ENCODE peak calls at places on chromosomes 11 and 22, in eight cellular contexts. N is transverse colon, Z is HepG2, F is suprapubic skin, R is A549, T is sigmoid colon, O is K562, Y is ovary. S is an unnamed sample.

GRCh38 chr11:35615911-35616900 is 2.1 kb upstream of the FJX1 start:
- DNase-seq in N (no peak), Z (peak), F (no peak), R (peak), T (no peak), O (peak), Y (no peak), S (no peak)

GRCh38 chr11:38503876-38504275 is 1905.8 kb upstream of the RAG2 start:
- DNase-seq in N (no peak), Z (no peak), F (no peak), R (no peak), T (no peak), O (no peak), Y (no peak), S (no peak)

GRCh38 chr11:20584093-20584774 is 15.2 kb upstream of the SLC6A5 start:
- DNase-seq in N (no peak), Z (peak), F (no peak), R (no peak), T (no peak), O (no peak), Y (no peak), S (no peak)

GRCh38 chr11:16801288-16801980 is 63.0 kb downstream of the C11orf58 start:
- DNase-seq in N (no peak), Z (no peak), F (no peak), R (no peak), T (no peak), O (no peak), Y (no peak), S (no peak)

GRCh38 chr11:68809506-68809905 is 32.2 kb downstream of the CPT1A start:
- DNase-seq in N (no peak), Z (no peak), F (no peak), R (no peak), T (no peak), O (no peak), Y (no peak), S (no peak)

GRCh38 chr11:44690651-44691050 is 36.1 kb upstream of the TSPAN18 start:
- DNase-seq in N (no peak), Z (no peak), F (no peak), R (no peak), T (no peak), O (no peak), Y (no peak), S (no peak)

GRCh38 chr22:39839917-39840510 is 53.5 kb downstream of the ENTHD1 start:
- DNase-seq in N (no peak), Z (no peak), F (no peak), R (no peak), T (no peak), O (peak), Y (no peak), S (no peak)

GRCh38 chr11:114447892-114448291 is 8.6 kb downstream of the REXO2 start:
- DNase-seq in N (no peak), Z (no peak), F (no peak), R (no peak), T (no peak), O (no peak), Y (no peak), S (no peak)

GRCh38 chr11:94023856-94024255 is 2.7 kb downstream of the HEPHL1 start:
- DNase-seq in N (no peak), Z (no peak), F (no peak), R (no peak), T (no peak), O (no peak), Y (no peak), S (no peak)

GRCh38 chr11:19886498-19886897 is 173.9 kb downstream of the NAV2 start:
- DNase-seq in N (no peak), Z (no peak), F (no peak), R (no peak), T (no peak), O (no peak), Y (no peak), S (no peak)

GRCh38 chr11:61011239-61011870 is 39.9 kb downstream of the CD6 start:
- DNase-seq in N (no peak), Z (no peak), F (no peak), R (no peak), T (no peak), O (no peak), Y (peak), S (no peak)

GRCh38 chr11:73980001-73980960 is 2.4 kb downstream of the UCP2 start:
- DNase-seq in N (peak), Z (peak), F (peak), R (no peak), T (peak), O (peak), Y (no peak), S (no peak)

GRCh38 chr22:19756288-19757128 is 4.1 kb upstream of the TBX1 start:
- DNase-seq in N (peak), Z (peak), F (no peak), R (peak), T (no peak), O (peak), Y (no peak), S (no peak)

GRCh38 chr11:94322501-94322900 is 18.1 kb downstream of the IZUMO1R start:
- DNase-seq in N (no peak), Z (no peak), F (no peak), R (no peak), T (no peak), O (no peak), Y (no peak), S (no peak)

GRCh38 chr11:33402066-33402465 is 144.9 kb downstream of the HIPK3 start:
- DNase-seq in N (no peak), Z (no peak), F (no peak), R (no peak), T (no peak), O (no peak), Y (no peak), S (no peak)

GRCh38 chr11:117535201-117535869 is 207.7 kb downstream of the CEP164 start:
- DNase-seq in N (peak), Z (no peak), F (no peak), R (no peak), T (peak), O (no peak), Y (peak), S (peak)

GRCh38 chr22:50242406-50242949 is 2.3 kb downstream of the TUBGCP6 start:
- DNase-seq in N (no peak), Z (no peak), F (no peak), R (no peak), T (no peak), O (no peak), Y (no peak), S (no peak)

GRCh38 chr11:133355095-133355494 is 177.2 kb downstream of the OPCML start:
- DNase-seq in N (no peak), Z (no peak), F (no peak), R (no peak), T (no peak), O (no peak), Y (no peak), S (no peak)

GRCh38 chr11:17410606-17411379 is 22.3 kb upstream of the KCNJ11 start:
- DNase-seq in N (peak), Z (no peak), F (no peak), R (no peak), T (no peak), O (no peak), Y (no peak), S (no peak)

GRCh38 chr11:45371251-45371749 is 85.2 kb upstream of the SYT13 start:
- DNase-seq in N (peak), Z (peak), F (no peak), R (peak), T (no peak), O (peak), Y (peak), S (no peak)

GRCh38 chr22:29300467-29300806 is 6.0 kb upstream of the GAS2L1 start:
- DNase-seq in N (no peak), Z (no peak), F (no peak), R (no peak), T (no peak), O (no peak), Y (peak), S (no peak)

GRCh38 chr22:46043339-46043738 is 66.4 kb upstream of the WNT7B start:
- DNase-seq in N (no peak), Z (no peak), F (peak), R (no peak), T (peak), O (no peak), Y (peak), S (no peak)
- H3K4me3 ChIP-seq in N (peak), Z (no peak), F (peak), R (no peak), T (peak), O (no peak), Y (peak), S (peak)

DNA sequence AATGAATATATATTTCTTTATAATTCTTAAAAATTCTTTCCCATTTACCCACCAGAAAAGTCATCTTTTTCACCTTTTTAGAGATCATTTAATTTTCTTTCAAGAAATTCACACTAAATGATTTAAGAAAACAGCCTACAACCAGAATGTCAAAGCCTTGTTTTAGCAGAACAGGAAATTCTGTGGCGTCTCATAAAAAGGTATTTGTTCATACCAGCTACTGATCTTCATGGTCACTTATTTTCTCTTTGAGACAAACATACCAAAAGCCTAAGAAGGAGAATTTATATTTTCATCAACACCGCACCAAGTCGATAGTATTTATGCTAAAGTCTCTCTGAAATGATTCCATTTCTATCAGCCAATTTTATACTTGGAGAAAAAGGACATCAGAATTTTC is 105.3 kb downstream of the ETS1 start:
- DNase-seq in N (no peak), Z (no peak), F (no peak), R (no peak), T (no peak), O (no peak), Y (no peak), S (no peak)
- H3K27ac ChIP-seq in N (peak), Z (no peak), F (peak), R (no peak), T (peak), O (no peak), Y (no peak), S (peak)

GRCh38 chr22:28034760-28035401 is 115.8 kb upstream of the PITPNB start:
- DNase-seq in N (peak), Z (no peak), F (no peak), R (no peak), T (peak), O (peak), Y (peak), S (peak)
- TF ChIP-seq EP300 in N (no peak), Z (no peak), F (no peak), R (no peak), T (no peak), O (no peak), Y (no peak), S (no peak)

DNA sequence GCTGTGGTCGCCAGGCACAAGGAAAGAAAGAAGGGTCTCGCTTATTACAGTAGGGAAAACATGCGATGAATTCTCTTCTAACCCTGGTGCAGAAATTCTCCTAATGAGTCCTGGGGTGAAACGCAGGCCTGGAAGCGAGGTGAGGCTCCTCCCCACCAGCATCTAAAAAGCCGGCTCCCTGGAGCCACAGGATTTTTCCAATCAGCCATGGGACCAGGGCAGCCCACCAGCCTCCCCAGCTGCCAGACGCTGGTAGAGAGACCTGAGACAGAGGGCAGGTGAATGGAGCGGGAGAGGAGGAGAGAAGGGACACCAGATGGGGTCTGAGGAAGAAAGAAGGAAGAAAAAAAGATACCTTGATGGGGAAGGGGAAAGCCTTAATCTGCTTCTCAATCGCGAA is 28.6 kb downstream of the APOL3 start:
- DNase-seq in N (no peak), Z (no peak), F (no peak), R (no peak), T (no peak), O (no peak), Y (no peak), S (no peak)
- H3K4me3 ChIP-seq in N (no peak), Z (no peak), F (no peak), R (no peak), T (no peak), O (no peak), Y (no peak), S (no peak)

DNA sequence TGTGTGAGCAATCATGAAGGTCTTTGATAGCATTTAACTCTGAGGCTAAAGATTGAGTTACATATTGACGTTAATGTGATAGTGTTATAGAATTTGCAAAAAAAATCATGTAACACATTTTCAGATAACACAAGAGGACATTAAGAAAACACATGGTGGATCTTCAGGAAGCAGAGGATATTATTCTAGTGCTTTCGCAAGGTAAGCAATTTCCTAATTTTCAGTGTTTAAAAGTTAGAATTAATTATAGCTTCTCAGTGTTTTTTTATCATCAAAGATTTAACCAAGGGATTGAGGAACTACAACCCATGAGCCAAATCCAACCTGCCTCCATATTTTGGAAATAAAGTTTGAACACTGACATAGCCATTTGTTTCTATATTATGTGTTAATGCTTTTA is 78.5 kb downstream of the DKK3 start:
- DNase-seq in N (no peak), Z (no peak), F (no peak), R (no peak), T (no peak), O (no peak), Y (no peak), S (no peak)
- H3K27ac ChIP-seq in N (no peak), Z (no peak), F (no peak), R (no peak), T (no peak), O (no peak), Y (no peak), S (no peak)

DNA sequence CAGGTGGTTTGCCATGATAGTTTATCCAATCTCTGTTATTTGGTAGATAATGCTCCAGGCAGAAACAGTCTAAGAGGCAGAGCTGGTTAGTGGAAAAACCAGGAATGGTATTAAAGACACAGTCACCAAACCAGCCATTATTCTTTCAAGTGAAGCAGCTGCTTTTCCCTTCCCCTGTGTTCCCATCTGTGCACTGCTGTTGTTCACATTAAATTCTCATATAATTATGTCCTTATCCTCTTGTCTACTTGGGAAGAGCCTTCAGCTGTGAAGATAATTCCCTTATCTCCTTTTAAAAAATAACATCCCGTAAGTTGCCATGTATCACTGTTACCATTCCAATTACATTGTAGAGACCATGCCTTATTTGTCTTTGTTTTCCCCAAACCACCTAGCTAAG is 5.2 kb upstream of the TBCEL start:
- DNase-seq in N (no peak), Z (no peak), F (no peak), R (no peak), T (no peak), O (no peak), Y (no peak), S (no peak)
- TF ChIP-seq EP300 in N (no peak), Z (no peak), F (no peak), R (no peak), T (no peak), O (no peak), Y (no peak), S (no peak)

GRCh38 chr11:57779275-57779674 is 17.7 kb downstream of the CTNND1 start:
- DNase-seq in N (no peak), Z (peak), F (no peak), R (peak), T (no peak), O (no peak), Y (no peak), S (no peak)
- H3K4me3 ChIP-seq in N (no peak), Z (peak), F (peak), R (peak), T (no peak), O (no peak), Y (no peak), S (no peak)

DNA sequence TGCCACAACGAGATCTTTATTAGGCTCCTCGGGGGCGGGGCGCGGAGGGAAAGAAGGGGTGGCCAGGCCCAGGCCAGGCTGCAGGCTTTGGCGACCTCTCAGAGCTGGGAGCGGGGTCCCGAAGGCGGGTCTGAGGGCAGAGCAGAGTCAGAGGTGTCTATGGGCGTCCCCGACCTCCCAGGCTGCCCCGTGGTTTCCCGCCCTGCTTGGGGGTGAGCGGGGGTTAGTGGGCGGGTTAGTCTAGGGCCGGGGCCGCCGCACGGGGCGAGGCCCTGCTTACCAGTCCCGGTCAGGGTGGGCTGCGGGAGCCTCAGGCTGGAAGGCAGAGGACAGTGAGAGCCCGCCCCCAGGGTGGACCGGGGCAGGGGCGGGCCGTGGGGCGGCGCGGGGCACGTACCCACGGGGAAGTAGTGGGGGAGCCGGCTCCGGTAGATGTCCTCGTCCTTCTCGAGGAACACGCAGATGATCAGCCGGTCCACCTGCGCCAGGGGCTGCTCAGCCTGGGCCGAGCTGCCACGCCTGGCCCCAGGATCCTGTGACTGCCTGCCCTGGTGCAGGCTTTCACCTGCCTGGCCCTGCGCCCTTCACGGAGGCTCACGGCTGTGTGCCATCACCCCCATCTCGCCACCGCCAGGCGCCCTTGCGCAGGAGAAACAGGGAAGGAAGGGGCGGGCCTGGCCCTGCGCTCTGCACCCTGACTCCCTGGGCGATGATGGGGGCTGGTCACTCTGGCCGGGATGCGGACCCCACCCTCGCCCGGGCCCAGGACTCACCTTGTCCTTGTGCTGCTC is 12.5 kb downstream of the OTUB1 start:
- DNase-seq in N (no peak), Z (no peak), F (no peak), R (no peak), T (no peak), O (no peak), Y (peak), S (no peak)
- H3K27ac ChIP-seq in N (no peak), Z (no peak), F (peak), R (no peak), T (no peak), O (no peak), Y (no peak), S (no peak)

DNA sequence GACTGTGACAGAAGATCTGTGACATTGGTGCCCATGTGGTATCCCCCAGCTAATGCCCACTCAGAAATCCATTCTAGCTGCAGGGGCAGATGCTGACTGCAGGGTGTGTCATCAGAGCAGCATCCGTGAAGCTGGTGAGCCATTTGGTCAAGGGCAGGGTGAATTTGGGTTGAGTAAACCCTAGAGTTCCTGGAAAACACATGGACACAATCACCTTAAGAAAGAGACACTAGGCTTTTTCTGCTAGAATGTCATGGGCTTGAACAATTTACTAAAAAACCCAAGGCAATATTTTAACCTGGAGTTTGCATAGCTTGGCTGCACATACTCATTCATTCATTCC is 100.0 kb downstream of the ADAMTS15 start:
- DNase-seq in N (no peak), Z (no peak), F (no peak), R (no peak), T (no peak), O (no peak), Y (no peak), S (no peak)
- TF ChIP-seq EP300 in N (no peak), Z (no peak), F (no peak), R (no peak), T (no peak), O (no peak), Y (no peak), S (no peak)

S was measured in esophagus muscularis mucosa.